ENCODE peak calls at places on chromosome 7, in five cellular contexts. X is fibroblast of lung, D is GM23338, L is OCI-LY7, T is HCT116. N is an unnamed sample.

GRCh38 chr7:103811997-103812396 is 177.5 kb downstream of the RELN start:
- DNase-seq in X (no peak), D (peak), L (peak), T (no peak), N (no peak)

GRCh38 chr7:24715661-24716479 is 41.4 kb downstream of the GSDME start:
- DNase-seq in X (peak), D (peak), L (peak), T (peak), N (peak)

GRCh38 chr7:151244156-151244870 is 4.2 kb downstream of the SMARCD3 start:
- DNase-seq in X (no peak), D (peak), L (peak), T (no peak), N (no peak)

GRCh38 chr7:32364581-32364980 is 125.6 kb downstream of the LSM5 start:
- DNase-seq in X (no peak), D (no peak), L (no peak), T (no peak), N (no peak)

GRCh38 chr7:155278921-155279320 is 18.8 kb upstream of the INSIG1 start:
- DNase-seq in X (no peak), D (no peak), L (no peak), T (no peak), N (no peak)

GRCh38 chr7:135745702-135746312 is 2.8 kb downstream of the FAM180A start:
- DNase-seq in X (peak), D (no peak), L (no peak), T (peak), N (peak)

GRCh38 chr7:32335107-32335506 is 155.1 kb downstream of the LSM5 start:
- DNase-seq in X (no peak), D (no peak), L (no peak), T (no peak), N (no peak)

GRCh38 chr7:84529480-84530205 is 335.1 kb upstream of the SEMA3A start:
- DNase-seq in X (peak), D (no peak), L (no peak), T (peak), N (peak)

GRCh38 chr7:71637578-71637977 is 505.6 kb downstream of the GALNT17 start:
- DNase-seq in X (peak), D (no peak), L (no peak), T (no peak), N (peak)

GRCh38 chr7:11846311-11846710 is 14.3 kb upstream of the THSD7A start:
- DNase-seq in X (peak), D (peak), L (no peak), T (no peak), N (no peak)

GRCh38 chr7:134723904-134724303 is 55.5 kb upstream of the CALD1 start:
- DNase-seq in X (no peak), D (no peak), L (no peak), T (no peak), N (no peak)

GRCh38 chr7:37918526-37918925 is 1.9 kb upstream of the SFRP4 start:
- DNase-seq in X (no peak), D (peak), L (no peak), T (no peak), N (no peak)

GRCh38 chr7:130560972-130561371 is 69.1 kb downstream of the MEST start:
- DNase-seq in X (peak), D (peak), L (peak), T (peak), N (peak)

GRCh38 chr7:31059551-31059950 is 7.4 kb downstream of the ADCYAP1R1 start:
- DNase-seq in X (no peak), D (peak), L (no peak), T (no peak), N (no peak)
- TF ChIP-seq CTCF in X (no peak), D (peak), L (no peak), T (peak), N (no peak)

GRCh38 chr7:159051916-159052315 is 92.8 kb downstream of the VIPR2 start:
- DNase-seq in X (no peak), D (no peak), L (no peak), T (no peak), N (no peak)

GRCh38 chr7:159047536-159047935 is 97.1 kb downstream of the VIPR2 start:
- DNase-seq in X (no peak), D (no peak), L (no peak), T (no peak), N (no peak)

GRCh38 chr7:159048656-159049055 is 96.0 kb downstream of the VIPR2 start:
- DNase-seq in X (no peak), D (no peak), L (no peak), T (no peak), N (no peak)

GRCh38 chr7:159049266-159050025 is 95.2 kb downstream of the VIPR2 start:
- DNase-seq in X (no peak), D (no peak), L (no peak), T (no peak), N (no peak)

DNA sequence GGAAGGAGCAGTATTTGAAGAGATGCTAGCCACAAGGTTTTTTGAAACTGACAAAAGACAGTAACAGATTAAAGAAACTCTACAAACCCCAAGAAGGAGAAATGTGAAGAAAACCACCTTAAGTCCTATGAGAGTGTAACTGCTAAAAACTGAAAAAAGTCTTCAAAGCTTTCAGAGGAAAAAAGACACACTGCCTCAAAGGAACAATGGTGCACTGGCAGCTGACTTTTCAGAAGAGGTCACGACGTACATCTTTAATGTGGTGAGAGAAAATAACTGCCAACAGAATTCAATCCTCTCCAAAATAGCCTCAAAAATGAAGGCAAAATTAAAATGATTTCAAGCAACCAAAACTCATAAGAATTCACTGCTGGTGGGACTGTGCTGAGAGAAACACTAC is 94.0 kb downstream of the VIPR2 start:
- DNase-seq in X (no peak), D (no peak), L (no peak), T (no peak), N (no peak)
- H3K4me3 ChIP-seq in X (no peak), D (no peak), L (no peak), T (no peak), N (no peak)

GRCh38 chr7:108294595-108294994 is 161.6 kb downstream of the NRCAM start:
- DNase-seq in X (peak), D (no peak), L (peak), T (no peak), N (no peak)
- H3K4me2 ChIP-seq in X (no peak), D (no peak), L (peak), T (no peak), N (no peak)

GRCh38 chr7:36313607-36314006 is 76.1 kb upstream of the ANLN start:
- DNase-seq in X (no peak), D (no peak), L (no peak), T (no peak), N (no peak)

GRCh38 chr7:36312915-36313334 is 76.7 kb upstream of the ANLN start:
- DNase-seq in X (no peak), D (no peak), L (no peak), T (no peak), N (no peak)

GRCh38 chr7:36311539-36311938 is 78.1 kb upstream of the ANLN start:
- DNase-seq in X (no peak), D (no peak), L (no peak), T (no peak), N (no peak)

GRCh38 chr7:36310897-36311296 is 78.8 kb upstream of the ANLN start:
- DNase-seq in X (no peak), D (no peak), L (no peak), T (no peak), N (no peak)

GRCh38 chr7:36312064-36312914 is 77.4 kb upstream of the ANLN start:
- DNase-seq in X (no peak), D (peak), L (peak), T (no peak), N (no peak)
- TF ChIP-seq CTCF in X (no peak), D (peak), L (peak), T (peak), N (no peak)

DNA sequence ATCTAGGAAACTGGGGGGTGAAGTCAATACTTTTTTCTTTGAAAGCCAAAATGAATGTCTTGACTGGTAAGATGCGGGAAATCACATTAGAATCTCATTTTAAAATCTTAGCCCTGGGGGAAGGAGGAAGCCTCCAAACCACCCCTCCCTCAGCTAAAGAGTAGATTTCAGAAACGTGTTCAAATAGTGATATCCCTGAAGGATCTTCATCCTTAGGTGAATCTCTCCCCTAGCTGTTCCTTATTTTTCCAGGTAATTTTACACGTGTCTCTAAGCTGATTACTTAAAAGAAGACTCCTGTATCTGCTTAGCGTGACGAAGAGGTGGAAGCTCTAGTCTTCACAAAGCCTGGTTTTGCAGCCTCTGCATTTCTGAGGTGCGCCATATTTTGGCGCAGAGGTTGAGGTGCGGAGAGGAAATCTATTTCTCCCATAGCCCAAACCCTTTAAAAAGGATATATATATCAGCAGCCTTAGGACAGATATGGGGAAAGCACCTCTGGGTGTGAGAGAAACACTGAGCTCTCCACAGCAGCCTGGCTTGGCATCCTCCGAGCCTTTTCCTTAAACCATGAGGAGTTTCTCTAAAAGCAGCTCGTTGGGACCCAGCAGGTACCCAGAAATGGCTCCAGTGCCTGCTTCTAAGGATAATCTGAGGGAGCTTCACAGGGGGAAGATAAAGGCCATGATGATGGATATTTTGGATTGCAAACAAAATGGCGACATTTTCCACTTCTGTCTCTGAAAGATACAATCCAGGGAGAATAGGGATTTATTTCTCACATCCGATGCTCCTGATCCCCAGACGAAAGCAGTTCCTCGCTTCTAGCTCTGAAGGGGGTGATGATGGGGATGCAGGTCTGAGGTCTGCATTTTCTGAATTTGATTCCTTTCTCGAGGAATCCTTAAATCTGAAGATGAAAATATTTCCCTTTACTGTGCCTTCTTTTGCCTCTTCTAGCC is 3.0 kb upstream of the HOXA2 start:
- DNase-seq in X (peak), D (no peak), L (no peak), T (no peak), N (peak)
- H3K4me3 ChIP-seq in X (peak), D (no peak), L (no peak), T (no peak), N (peak)

DNA sequence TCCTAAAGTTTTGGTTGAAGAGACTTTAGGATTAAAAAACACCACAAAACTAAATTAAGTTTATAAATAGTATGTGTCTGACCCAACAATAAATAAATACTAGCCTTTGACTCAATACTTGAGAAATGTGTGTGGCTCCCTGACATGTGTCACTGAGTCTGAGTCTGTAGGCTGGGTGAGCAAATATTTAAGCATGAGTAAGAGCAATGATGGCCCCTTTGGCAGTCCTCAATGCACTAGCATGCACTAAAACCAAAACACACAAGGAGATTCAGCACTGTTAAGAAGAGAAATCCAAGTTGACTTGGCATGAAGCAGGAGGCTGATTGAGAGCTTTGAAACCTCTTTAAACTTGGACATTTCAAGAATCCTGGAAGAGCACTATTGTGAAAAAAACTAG is 37.1 kb downstream of the CCDC71L start:
- DNase-seq in X (peak), D (no peak), L (no peak), T (no peak), N (peak)
- H3K4me2 ChIP-seq in X (no peak), D (no peak), L (no peak), T (no peak), N (peak)

N was measured in astrocyte.